ENCODE peak calls at places on chromosomes 12 and 14, in six cellular contexts. P is endothelial cell, D is aorta, B is posterior vena cava, J is GM03348, C is mucosa of gallbladder. F is an unnamed sample.

GRCh38 chr12:120903382-120903817 is 758 bp downstream of the SPPL3 start:
- DNase-seq in P (peak), D (peak), B (peak), J (peak), C (peak), F (no peak)

GRCh38 chr12:55927588-55928502 is at the start of gene PYM1:
- DNase-seq in P (peak), D (peak), B (peak), J (peak), C (peak), F (no peak)

GRCh38 chr12:109815874-109816617 is 17.2 kb downstream of the TRPV4 start:
- DNase-seq in P (no peak), D (no peak), B (no peak), J (no peak), C (no peak), F (no peak)

GRCh38 chr12:2460051-2460450 is 334.7 kb upstream of the FKBP4 start:
- DNase-seq in P (no peak), D (no peak), B (peak), J (no peak), C (no peak), F (no peak)

GRCh38 chr12:65533177-65533883 is 254.8 kb downstream of the MSRB3 start:
- DNase-seq in P (no peak), D (no peak), B (no peak), J (no peak), C (no peak), F (no peak)

GRCh38 chr12:8145754-8146415 is 10.9 kb upstream of the ZNF705A start:
- DNase-seq in P (no peak), D (peak), B (peak), J (peak), C (peak), F (no peak)

GRCh38 chr14:51298895-51299294 is 58.8 kb downstream of the TMX1 start:
- DNase-seq in P (no peak), D (no peak), B (no peak), J (no peak), C (no peak), F (no peak)

GRCh38 chr14:95466506-95466905 is 49.9 kb downstream of the SYNE3 start:
- DNase-seq in P (no peak), D (no peak), B (no peak), J (no peak), C (no peak), F (no peak)

GRCh38 chr12:779745-780734 is 27.7 kb downstream of the WNK1 start:
- DNase-seq in P (no peak), D (no peak), B (no peak), J (peak), C (no peak), F (no peak)

GRCh38 chr14:53767566-53767965 is 189.1 kb downstream of the BMP4 start:
- DNase-seq in P (no peak), D (no peak), B (no peak), J (no peak), C (no peak), F (no peak)

GRCh38 chr12:22307811-22308210 is 26.7 kb downstream of the ST8SIA1 start:
- DNase-seq in P (no peak), D (no peak), B (no peak), J (no peak), C (no peak), F (no peak)

GRCh38 chr12:108689314-108690190 is 41.8 kb downstream of the CORO1C start:
- DNase-seq in P (no peak), D (peak), B (no peak), J (no peak), C (peak), F (no peak)

GRCh38 chr14:68616255-68616902 is 176.5 kb downstream of the ZFP36L1 start:
- DNase-seq in P (no peak), D (no peak), B (no peak), J (no peak), C (no peak), F (no peak)

GRCh38 chr12:47110706-47111391 is 31.1 kb upstream of the AMIGO2 start:
- DNase-seq in P (no peak), D (no peak), B (no peak), J (no peak), C (no peak), F (no peak)

GRCh38 chr14:102442241-102443211 is 67.0 kb downstream of the ANKRD9 start:
- DNase-seq in P (no peak), D (no peak), B (no peak), J (no peak), C (no peak), F (peak)

GRCh38 chr12:50751921-50752721 is 11.8 kb upstream of the ATF1 start:
- DNase-seq in P (no peak), D (no peak), B (no peak), J (no peak), C (no peak), F (no peak)

GRCh38 chr14:103186894-103187586 is 63.8 kb downstream of the TNFAIP2 start:
- DNase-seq in P (no peak), D (no peak), B (no peak), J (no peak), C (peak), F (no peak)

GRCh38 chr12:96091833-96092232 is 56.4 kb upstream of the LTA4H start:
- DNase-seq in P (no peak), D (no peak), B (no peak), J (no peak), C (no peak), F (no peak)

GRCh38 chr14:63647696-63648410 is 6.2 kb upstream of the WDR89 start:
- DNase-seq in P (no peak), D (no peak), B (no peak), J (peak), C (no peak), F (no peak)

GRCh38 chr12:12365442-12365802 is 8.5 kb downstream of the BORCS5 start:
- DNase-seq in P (no peak), D (no peak), B (no peak), J (no peak), C (no peak), F (no peak)

GRCh38 chr12:58069268-58069967 is 128.1 kb downstream of the ATP23 start:
- DNase-seq in P (no peak), D (no peak), B (no peak), J (no peak), C (no peak), F (no peak)

GRCh38 chr14:100082723-100083122 is 17.5 kb downstream of the EVL start:
- DNase-seq in P (no peak), D (no peak), B (no peak), J (no peak), C (no peak), F (no peak)

GRCh38 chr12:127143020-127143419 is 1124.0 kb upstream of the TMEM132C start:
- DNase-seq in P (no peak), D (no peak), B (no peak), J (no peak), C (no peak), F (peak)

GRCh38 chr12:29216797-29217583 is 67.9 kb downstream of the FAR2 start:
- DNase-seq in P (no peak), D (no peak), B (no peak), J (peak), C (no peak), F (no peak)

GRCh38 chr12:109734219-109735000 is 20.8 kb downstream of the FAM222A start:
- DNase-seq in P (peak), D (peak), B (peak), J (no peak), C (no peak), F (peak)

GRCh38 chr14:93994919-93995682 is 2.0 kb upstream of the CCDC197 start:
- DNase-seq in P (no peak), D (peak), B (no peak), J (peak), C (no peak), F (no peak)

GRCh38 chr12:103800252-103800771 is 40.7 kb downstream of the NT5DC3 start:
- DNase-seq in P (no peak), D (peak), B (peak), J (peak), C (peak), F (no peak)

GRCh38 chr12:112001555-112001954 is 11.4 kb downstream of the TMEM116 start:
- DNase-seq in P (no peak), D (no peak), B (no peak), J (no peak), C (no peak), F (no peak)

GRCh38 chr14:64463198-64463597 is 2.1 kb upstream of the AKAP5 start:
- DNase-seq in P (no peak), D (no peak), B (no peak), J (no peak), C (no peak), F (no peak)

GRCh38 chr12:49061157-49061650 is 610 bp upstream of the KMT2D start:
- DNase-seq in P (no peak), D (no peak), B (peak), J (no peak), C (no peak), F (no peak)

GRCh38 chr12:106999444-106999843 is 12.5 kb upstream of the MTERF2 start:
- DNase-seq in P (no peak), D (no peak), B (peak), J (peak), C (no peak), F (no peak)

F was measured in chondrocyte.